ENCODE peak calls at places on chromosomes 3 and 15, in five cellular contexts. G, Y, D, O and P are unnamed samples. For H3K4me1, the result is how much of the 10 kb centered on the place peaks cover.

GRCh38 chr3:159865042-159865579 is 123.5 kb upstream of the IL12A start:
- DNase-seq in G (no peak), Y (no peak), D (no peak), O (no peak), P (no peak)

GRCh38 chr3:22835041-22835440 is 368.1 kb upstream of the UBE2E2 start:
- DNase-seq in G (no peak), Y (no peak), D (no peak), O (no peak), P (no peak)

GRCh38 chr15:35108453-35108852 is 23.4 kb upstream of the NANOGP8 start:
- DNase-seq in G (no peak), Y (no peak), D (no peak), O (no peak), P (no peak)

GRCh38 chr15:36256258-36256825 is 323.1 kb upstream of the CDIN1 start:
- DNase-seq in G (no peak), Y (no peak), D (no peak), O (no peak), P (no peak)

GRCh38 chr15:38192496-38192895 is 60.1 kb upstream of the SPRED1 start:
- DNase-seq in G (no peak), Y (no peak), D (no peak), O (no peak), P (no peak)

GRCh38 chr3:61181874-61182273 is 69.4 kb downstream of the FHIT start:
- DNase-seq in G (no peak), Y (no peak), D (no peak), O (peak), P (no peak)

GRCh38 chr15:100308222-100309007 is 33.4 kb downstream of the ADAMTS17 start:
- DNase-seq in G (no peak), Y (no peak), D (no peak), O (no peak), P (peak)

GRCh38 chr15:66566963-66567531 is 1.2 kb upstream of the LCTL start:
- DNase-seq in G (peak), Y (no peak), D (no peak), O (peak), P (peak)

GRCh38 chr3:75303676-75304075 is 360.5 kb upstream of the FRG2C start:
- DNase-seq in G (no peak), Y (no peak), D (no peak), O (no peak), P (no peak)

GRCh38 chr3:153073636-153074035 is 88.4 kb upstream of the RAP2B start:
- DNase-seq in G (no peak), Y (no peak), D (no peak), O (no peak), P (no peak)

GRCh38 chr3:155995525-155996370 is 124.6 kb upstream of the KCNAB1 start:
- DNase-seq in G (no peak), Y (no peak), D (no peak), O (peak), P (no peak)

GRCh38 chr15:45611305-45611704 is 23.5 kb upstream of the SQOR start:
- DNase-seq in G (no peak), Y (no peak), D (no peak), O (no peak), P (no peak)

GRCh38 chr15:23567921-23568320 is 2.4 kb downstream of the MKRN3 start:
- DNase-seq in G (no peak), Y (no peak), D (no peak), O (no peak), P (no peak)

GRCh38 chr15:41979493-41980266 is 7.3 kb upstream of the EHD4 start:
- DNase-seq in G (no peak), Y (no peak), D (peak), O (no peak), P (no peak)

GRCh38 chr15:63056843-63057242 is 14.3 kb downstream of the TPM1 start:
- DNase-seq in G (no peak), Y (no peak), D (peak), O (no peak), P (no peak)

GRCh38 chr3:141659821-141660597 is 78.1 kb upstream of the RNF7 start:
- DNase-seq in G (peak), Y (peak), D (peak), O (peak), P (peak)

GRCh38 chr3:111619833-111620232 is 24.7 kb upstream of the ZBED2 start:
- DNase-seq in G (no peak), Y (no peak), D (no peak), O (peak), P (no peak)

GRCh38 chr15:57667171-57667924 is 39.2 kb upstream of the POLR2M start:
- DNase-seq in G (no peak), Y (no peak), D (no peak), O (peak), P (no peak)

GRCh38 chr3:58627580-58627894 is 39.0 kb downstream of the FAM3D start:
- DNase-seq in G (peak), Y (no peak), D (no peak), O (peak), P (peak)

GRCh38 chr3:152355744-152356665 is 87.3 kb downstream of the MBNL1 start:
- DNase-seq in G (no peak), Y (no peak), D (peak), O (no peak), P (no peak)

DNA sequence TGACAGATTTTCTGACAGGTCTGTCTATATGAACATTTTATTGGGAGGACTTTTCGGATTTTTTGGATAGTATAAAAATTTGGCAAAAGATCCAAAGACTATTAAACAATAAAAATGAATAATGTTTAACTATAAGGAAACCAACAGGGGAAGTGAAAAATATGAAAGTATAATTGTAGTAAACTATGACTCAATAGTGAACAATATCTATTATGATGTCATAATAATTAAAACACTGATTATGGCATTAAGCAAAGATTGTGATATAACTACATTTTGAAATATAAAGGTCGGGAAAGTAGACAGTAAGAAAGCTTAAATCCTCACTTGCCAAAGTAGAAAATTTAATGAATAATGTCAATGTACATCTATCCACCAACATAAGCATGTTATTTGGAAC is 44.3 kb upstream of the CNTN6 start:
- DNase-seq in G (no peak), Y (no peak), D (no peak), O (no peak), P (no peak)
- H3K27ac ChIP-seq in G (no peak), Y (no peak), D (no peak), O (no peak), P (no peak)

GRCh38 chr3:169390310-169390731 is 273.2 kb downstream of the MECOM start:
- DNase-seq in G (no peak), Y (no peak), D (no peak), O (peak), P (no peak)
- TF ChIP-seq CTCF in G (no peak), Y (no peak), D (no peak), O (no peak), P (no peak)

GRCh38 chr3:18428036-18428435 is 2.9 kb upstream of the SATB1 start:
- DNase-seq in G (no peak), Y (no peak), D (no peak), O (no peak), P (no peak)
- H3K4me1 ChIP-seq in G (under half), Y (under half), D (under half), O (under half), P (under half)

GRCh38 chr3:101964861-101965260 is 115.5 kb downstream of the NFKBIZ start:
- DNase-seq in G (no peak), Y (no peak), D (no peak), O (peak), P (no peak)
- H3K27ac ChIP-seq in G (no peak), Y (no peak), D (no peak), O (no peak), P (no peak)

DNA sequence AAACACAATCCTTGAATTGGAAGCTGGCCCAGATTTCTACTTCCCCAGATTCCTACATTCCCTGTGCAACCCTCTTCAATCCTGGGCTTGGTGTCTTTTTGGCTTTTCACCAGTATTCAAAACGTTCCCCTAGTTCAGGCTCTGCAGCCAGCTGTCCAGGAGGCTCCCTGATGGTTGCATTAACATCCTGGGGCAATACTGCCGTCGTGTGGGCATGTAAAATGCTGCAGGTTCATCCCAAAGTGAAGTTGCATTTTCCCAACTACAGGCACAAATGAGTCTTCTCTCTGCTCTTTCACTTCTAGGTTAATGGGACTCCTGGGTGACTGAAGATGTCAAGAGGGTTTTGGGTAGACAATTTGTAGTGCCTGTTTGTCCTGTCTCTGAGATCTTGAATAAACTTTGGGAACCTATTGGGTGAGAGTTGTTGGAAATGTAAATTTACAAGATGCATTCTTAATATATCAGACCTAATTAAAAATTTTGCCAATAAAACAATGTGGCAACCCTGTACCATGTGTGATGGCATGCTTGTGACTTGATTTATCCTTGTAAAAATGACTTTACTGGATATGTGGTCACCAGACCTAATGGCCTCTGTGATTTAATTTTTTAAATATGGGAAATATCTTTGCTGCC is 28.6 kb downstream of the SOX14 start:
- DNase-seq in G (no peak), Y (no peak), D (no peak), O (no peak), P (no peak)
- TF ChIP-seq CTCF in G (no peak), Y (peak), D (peak), O (peak), P (no peak)

DNA sequence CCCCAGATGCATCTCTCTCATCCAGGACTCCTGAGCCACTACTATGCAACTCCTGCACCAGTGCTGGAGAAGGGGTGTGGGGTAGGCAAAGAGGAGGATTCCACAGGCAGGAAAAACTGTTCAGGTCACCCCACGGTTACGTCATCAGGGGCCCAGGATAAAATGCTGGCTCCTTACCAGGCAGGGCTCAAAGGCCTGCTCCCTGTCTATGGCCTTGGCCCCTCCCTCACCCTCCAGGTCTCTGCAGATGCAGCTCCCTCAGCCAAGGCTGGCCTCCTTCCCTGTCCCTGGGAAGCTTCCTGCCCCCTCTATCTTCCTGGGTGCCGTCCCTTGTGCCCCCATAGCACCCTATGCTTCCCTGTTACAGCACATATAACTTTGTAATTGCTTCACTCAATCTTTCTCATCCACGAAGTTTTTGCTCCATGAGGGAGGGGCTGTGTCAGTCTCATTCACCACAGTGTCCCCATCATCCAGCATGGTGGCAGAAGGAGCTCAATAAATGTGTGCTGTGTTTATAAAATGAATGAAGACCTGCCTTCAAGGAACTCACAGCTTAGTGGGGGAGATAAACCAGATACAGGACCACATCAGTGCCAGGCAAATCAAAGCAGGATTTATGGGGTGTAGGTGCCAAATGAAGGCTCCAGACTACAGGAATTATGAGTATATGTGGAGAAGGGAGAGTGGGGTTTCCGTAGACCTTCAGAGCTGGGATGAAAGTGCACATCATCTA is 18.6 kb downstream of the KBTBD13 start:
- DNase-seq in G (no peak), Y (no peak), D (no peak), O (no peak), P (no peak)
- H3K4me1 ChIP-seq in G (under half), Y (under half), D (under half), O (under half), P (under half)

DNA sequence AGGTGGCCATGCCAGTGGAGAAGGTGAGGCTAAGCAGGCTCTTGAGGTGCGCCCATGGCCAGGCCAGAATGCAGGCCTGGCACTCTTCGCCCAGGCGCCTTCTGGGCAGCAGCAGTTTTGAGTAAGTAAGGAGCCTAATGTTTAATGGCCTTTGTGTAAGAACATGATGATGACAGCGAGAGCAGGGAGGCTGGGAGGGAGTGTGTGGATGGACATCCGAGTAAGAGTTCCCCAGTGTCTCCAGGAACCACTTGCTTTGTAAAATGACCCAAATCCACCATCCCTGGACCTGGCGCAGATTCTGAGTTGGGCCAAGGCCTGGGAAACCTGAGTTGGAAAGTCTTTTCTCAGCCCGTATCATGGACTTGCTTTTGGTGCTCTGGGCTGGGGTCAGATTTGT is 24.1 kb downstream of the KLF13 start:
- DNase-seq in G (no peak), Y (no peak), D (no peak), O (no peak), P (no peak)
- H3K27ac ChIP-seq in G (no peak), Y (no peak), D (peak), O (no peak), P (peak)

GRCh38 chr15:59160880-59161593 is 45.6 kb upstream of the LDHAL6B start:
- DNase-seq in G (no peak), Y (no peak), D (no peak), O (no peak), P (no peak)
- TF ChIP-seq CTCF in G (no peak), Y (peak), D (peak), O (peak), P (peak)

GRCh38 chr3:48467473-48468267 is 21.1 kb downstream of the ATRIP start:
- DNase-seq in G (no peak), Y (no peak), D (no peak), O (no peak), P (no peak)
- H3K4me1 ChIP-seq in G (under half), Y (under half), D (under half), O (under half), P (half or more)